ENCODE peak calls at places on chromosomes 4 and X, in seven cellular contexts. One of them, this sample, is unnamed.

GRCh38 chrX:9464435-9465371 is at the start of gene TBL1X:
- DNase-seq in ACHN: peak
- DNase-seq in vagina: no peak
- DNase-seq in HCEC 1CT: peak
- DNase-seq in naive thymus-derived CD4-positive, alpha-beta T cell: peak
- DNase-seq in NCI-H774: peak
- DNase-seq in iPS DF 19.7: no peak
- DNase-seq in this sample: peak

GRCh38 chr4:38495481-38495880 is 168.5 kb upstream of the KLF3 start:
- DNase-seq in ACHN: no peak
- DNase-seq in vagina: no peak
- DNase-seq in HCEC 1CT: no peak
- DNase-seq in naive thymus-derived CD4-positive, alpha-beta T cell: no peak
- DNase-seq in NCI-H774: no peak
- DNase-seq in iPS DF 19.7: no peak
- DNase-seq in this sample: no peak

GRCh38 chrX:1424452-1424851 is 28.3 kb downstream of the ASMTL start:
- DNase-seq in ACHN: no peak
- DNase-seq in vagina: no peak
- DNase-seq in HCEC 1CT: no peak
- DNase-seq in naive thymus-derived CD4-positive, alpha-beta T cell: no peak
- DNase-seq in NCI-H774: no peak
- DNase-seq in iPS DF 19.7: no peak
- DNase-seq in this sample: peak

GRCh38 chrX:73916931-73917657 is 354.1 kb downstream of the CHIC1 start:
- DNase-seq in ACHN: peak
- DNase-seq in vagina: no peak
- DNase-seq in HCEC 1CT: peak
- DNase-seq in naive thymus-derived CD4-positive, alpha-beta T cell: no peak
- DNase-seq in NCI-H774: no peak
- DNase-seq in iPS DF 19.7: peak
- DNase-seq in this sample: no peak

GRCh38 chr4:14787894-14788293 is 214.4 kb upstream of the CPEB2 start:
- DNase-seq in ACHN: peak
- DNase-seq in vagina: no peak
- DNase-seq in HCEC 1CT: peak
- DNase-seq in naive thymus-derived CD4-positive, alpha-beta T cell: no peak
- DNase-seq in NCI-H774: no peak
- DNase-seq in iPS DF 19.7: peak
- DNase-seq in this sample: no peak

GRCh38 chrX:55867254-55867653 is 149.7 kb downstream of the RRAGB start:
- DNase-seq in ACHN: peak
- DNase-seq in vagina: no peak
- DNase-seq in HCEC 1CT: no peak
- DNase-seq in naive thymus-derived CD4-positive, alpha-beta T cell: no peak
- DNase-seq in NCI-H774: no peak
- DNase-seq in iPS DF 19.7: no peak
- DNase-seq in this sample: no peak

GRCh38 chr4:3201718-3202702 is 46.9 kb upstream of the MSANTD1 start:
- DNase-seq in ACHN: no peak
- DNase-seq in vagina: no peak
- DNase-seq in HCEC 1CT: no peak
- DNase-seq in naive thymus-derived CD4-positive, alpha-beta T cell: peak
- DNase-seq in NCI-H774: no peak
- DNase-seq in iPS DF 19.7: no peak
- DNase-seq in this sample: no peak

GRCh38 chr4:136562842-136563241 is 969.5 kb downstream of the PCDH18 start:
- DNase-seq in ACHN: peak
- DNase-seq in vagina: no peak
- DNase-seq in HCEC 1CT: no peak
- DNase-seq in naive thymus-derived CD4-positive, alpha-beta T cell: no peak
- DNase-seq in NCI-H774: no peak
- DNase-seq in iPS DF 19.7: no peak
- DNase-seq in this sample: no peak

GRCh38 chrX:153948847-153949819 is 4.7 kb upstream of the RENBP start:
- DNase-seq in ACHN: no peak
- DNase-seq in vagina: no peak
- DNase-seq in HCEC 1CT: no peak
- DNase-seq in naive thymus-derived CD4-positive, alpha-beta T cell: no peak
- DNase-seq in NCI-H774: no peak
- DNase-seq in iPS DF 19.7: no peak
- DNase-seq in this sample: no peak

GRCh38 chr4:149961876-149962597 is 116.2 kb upstream of the DCLK2 start:
- DNase-seq in ACHN: no peak
- DNase-seq in vagina: no peak
- DNase-seq in HCEC 1CT: peak
- DNase-seq in naive thymus-derived CD4-positive, alpha-beta T cell: no peak
- DNase-seq in NCI-H774: no peak
- DNase-seq in iPS DF 19.7: no peak
- DNase-seq in this sample: no peak

GRCh38 chr4:91916219-91916618 is 387.5 kb upstream of the GRID2 start:
- DNase-seq in ACHN: no peak
- DNase-seq in vagina: no peak
- DNase-seq in HCEC 1CT: no peak
- DNase-seq in naive thymus-derived CD4-positive, alpha-beta T cell: no peak
- DNase-seq in NCI-H774: no peak
- DNase-seq in iPS DF 19.7: no peak
- DNase-seq in this sample: no peak

GRCh38 chr4:156962551-156962974 is 9.0 kb downstream of the PDGFC start:
- DNase-seq in ACHN: no peak
- DNase-seq in vagina: no peak
- DNase-seq in HCEC 1CT: peak
- DNase-seq in naive thymus-derived CD4-positive, alpha-beta T cell: no peak
- DNase-seq in NCI-H774: no peak
- DNase-seq in iPS DF 19.7: no peak
- DNase-seq in this sample: no peak

GRCh38 chr4:82643994-82644730 is 82.4 kb upstream of the TMEM150C start:
- DNase-seq in ACHN: peak
- DNase-seq in vagina: no peak
- DNase-seq in HCEC 1CT: peak
- DNase-seq in naive thymus-derived CD4-positive, alpha-beta T cell: no peak
- DNase-seq in NCI-H774: no peak
- DNase-seq in iPS DF 19.7: no peak
- DNase-seq in this sample: no peak

GRCh38 chrX:10922841-10923240 is 188.3 kb upstream of the HCCS start:
- DNase-seq in ACHN: no peak
- DNase-seq in vagina: no peak
- DNase-seq in HCEC 1CT: no peak
- DNase-seq in naive thymus-derived CD4-positive, alpha-beta T cell: no peak
- DNase-seq in NCI-H774: no peak
- DNase-seq in iPS DF 19.7: no peak
- DNase-seq in this sample: no peak

GRCh38 chr4:76987153-76987562 is 37.6 kb downstream of the SEPTIN11 start:
- DNase-seq in ACHN: no peak
- DNase-seq in vagina: no peak
- DNase-seq in HCEC 1CT: peak
- DNase-seq in naive thymus-derived CD4-positive, alpha-beta T cell: no peak
- DNase-seq in NCI-H774: no peak
- DNase-seq in iPS DF 19.7: no peak
- DNase-seq in this sample: no peak

GRCh38 chr4:25110653-25111329 is 49.5 kb downstream of the SEPSECS start:
- DNase-seq in ACHN: no peak
- DNase-seq in vagina: no peak
- DNase-seq in HCEC 1CT: no peak
- DNase-seq in naive thymus-derived CD4-positive, alpha-beta T cell: no peak
- DNase-seq in NCI-H774: no peak
- DNase-seq in iPS DF 19.7: no peak
- DNase-seq in this sample: no peak

GRCh38 chr4:176792348-176793059 is at the start of gene VEGFC:
- DNase-seq in ACHN: peak
- DNase-seq in vagina: no peak
- DNase-seq in HCEC 1CT: peak
- DNase-seq in naive thymus-derived CD4-positive, alpha-beta T cell: no peak
- DNase-seq in NCI-H774: no peak
- DNase-seq in iPS DF 19.7: no peak
- DNase-seq in this sample: peak

GRCh38 chr4:25814737-25815136 is 48.1 kb downstream of the SEL1L3 start:
- DNase-seq in ACHN: no peak
- DNase-seq in vagina: no peak
- DNase-seq in HCEC 1CT: no peak
- DNase-seq in naive thymus-derived CD4-positive, alpha-beta T cell: no peak
- DNase-seq in NCI-H774: no peak
- DNase-seq in iPS DF 19.7: no peak
- DNase-seq in this sample: no peak

GRCh38 chr4:71545168-71545567 is 206.3 kb downstream of the SLC4A4 start:
- DNase-seq in ACHN: no peak
- DNase-seq in vagina: no peak
- DNase-seq in HCEC 1CT: no peak
- DNase-seq in naive thymus-derived CD4-positive, alpha-beta T cell: no peak
- DNase-seq in NCI-H774: peak
- DNase-seq in iPS DF 19.7: no peak
- DNase-seq in this sample: no peak

GRCh38 chr4:110289601-110290100 is 91.2 kb upstream of the ELOVL6 start:
- DNase-seq in ACHN: no peak
- DNase-seq in vagina: no peak
- DNase-seq in HCEC 1CT: no peak
- DNase-seq in naive thymus-derived CD4-positive, alpha-beta T cell: no peak
- DNase-seq in NCI-H774: no peak
- DNase-seq in iPS DF 19.7: no peak
- DNase-seq in this sample: no peak

GRCh38 chrX:47568656-47569295 is 7.8 kb downstream of the ARAF start:
- DNase-seq in ACHN: peak
- DNase-seq in vagina: no peak
- DNase-seq in HCEC 1CT: no peak
- DNase-seq in naive thymus-derived CD4-positive, alpha-beta T cell: no peak
- DNase-seq in NCI-H774: no peak
- DNase-seq in iPS DF 19.7: no peak
- DNase-seq in this sample: no peak

GRCh38 chr4:127120706-127121105 is 512.1 kb upstream of the INTU start:
- DNase-seq in ACHN: no peak
- DNase-seq in vagina: no peak
- DNase-seq in HCEC 1CT: no peak
- DNase-seq in naive thymus-derived CD4-positive, alpha-beta T cell: no peak
- DNase-seq in NCI-H774: no peak
- DNase-seq in iPS DF 19.7: no peak
- DNase-seq in this sample: no peak

This sample was measured in upper lobe of right lung.